ENCODE peak calls at places on chromosomes 1 and 21, in eight cellular contexts. One of them, this sample, is unnamed.

GRCh38 chr1:34872133-34872503 is 12.6 kb upstream of the SMIM12 start:
- DNase-seq in dermis microvascular lymphatic vessel endothelial cell: no peak
- DNase-seq in heart left ventricle: no peak
- DNase-seq in activated CD4-positive, alpha-beta T cell treated with anti-CD3 and anti-CD28 coated beads for 48 hours: no peak
- DNase-seq in substantia nigra: no peak
- DNase-seq in BE2C: no peak
- DNase-seq in neural crest cell: no peak
- DNase-seq in iPS-NIHi11: no peak
- DNase-seq in this sample: no peak

GRCh38 chr1:85375422-85375934 is 89.5 kb downstream of the DDAH1 start:
- DNase-seq in dermis microvascular lymphatic vessel endothelial cell: no peak
- DNase-seq in heart left ventricle: no peak
- DNase-seq in activated CD4-positive, alpha-beta T cell treated with anti-CD3 and anti-CD28 coated beads for 48 hours: no peak
- DNase-seq in substantia nigra: no peak
- DNase-seq in BE2C: no peak
- DNase-seq in neural crest cell: no peak
- DNase-seq in iPS-NIHi11: no peak
- DNase-seq in this sample: no peak

GRCh38 chr1:47554082-47554481 is 116.2 kb downstream of the FOXD2 start:
- DNase-seq in dermis microvascular lymphatic vessel endothelial cell: no peak
- DNase-seq in heart left ventricle: no peak
- DNase-seq in activated CD4-positive, alpha-beta T cell treated with anti-CD3 and anti-CD28 coated beads for 48 hours: no peak
- DNase-seq in substantia nigra: no peak
- DNase-seq in BE2C: no peak
- DNase-seq in neural crest cell: no peak
- DNase-seq in iPS-NIHi11: no peak
- DNase-seq in this sample: no peak

GRCh38 chr1:55215194-55216021 is at the start of gene USP24:
- DNase-seq in dermis microvascular lymphatic vessel endothelial cell: peak; percentile 73
- DNase-seq in heart left ventricle: peak; percentile 89
- DNase-seq in activated CD4-positive, alpha-beta T cell treated with anti-CD3 and anti-CD28 coated beads for 48 hours: peak; percentile 83
- DNase-seq in substantia nigra: peak; percentile 53
- DNase-seq in BE2C: peak; percentile 65
- DNase-seq in neural crest cell: peak; percentile 62
- DNase-seq in iPS-NIHi11: peak; percentile 93
- DNase-seq in this sample: peak; percentile 80

GRCh38 chr1:158180741-158181576 is at the start of gene CD1D:
- DNase-seq in dermis microvascular lymphatic vessel endothelial cell: no peak
- DNase-seq in heart left ventricle: peak; percentile 67
- DNase-seq in activated CD4-positive, alpha-beta T cell treated with anti-CD3 and anti-CD28 coated beads for 48 hours: peak; percentile 11
- DNase-seq in substantia nigra: no peak
- DNase-seq in BE2C: peak; percentile 18
- DNase-seq in neural crest cell: peak; percentile 18
- DNase-seq in iPS-NIHi11: peak; percentile 59
- DNase-seq in this sample: no peak

GRCh38 chr1:56286506-56286905 is 292.9 kb downstream of the PLPP3 start:
- DNase-seq in dermis microvascular lymphatic vessel endothelial cell: no peak
- DNase-seq in heart left ventricle: no peak
- DNase-seq in activated CD4-positive, alpha-beta T cell treated with anti-CD3 and anti-CD28 coated beads for 48 hours: no peak
- DNase-seq in substantia nigra: no peak
- DNase-seq in BE2C: no peak
- DNase-seq in neural crest cell: no peak
- DNase-seq in iPS-NIHi11: no peak
- DNase-seq in this sample: no peak

GRCh38 chr1:87265786-87266185 is 62.9 kb upstream of the LMO4 start:
- DNase-seq in dermis microvascular lymphatic vessel endothelial cell: no peak
- DNase-seq in heart left ventricle: no peak
- DNase-seq in activated CD4-positive, alpha-beta T cell treated with anti-CD3 and anti-CD28 coated beads for 48 hours: no peak
- DNase-seq in substantia nigra: no peak
- DNase-seq in BE2C: no peak
- DNase-seq in neural crest cell: no peak
- DNase-seq in iPS-NIHi11: no peak
- DNase-seq in this sample: no peak

GRCh38 chr21:46622226-46622625 is 13.2 kb upstream of the PRMT2 start:
- DNase-seq in dermis microvascular lymphatic vessel endothelial cell: no peak
- DNase-seq in heart left ventricle: peak; percentile 62
- DNase-seq in activated CD4-positive, alpha-beta T cell treated with anti-CD3 and anti-CD28 coated beads for 48 hours: no peak
- DNase-seq in substantia nigra: peak; percentile 74
- DNase-seq in BE2C: no peak
- DNase-seq in neural crest cell: peak; percentile 56
- DNase-seq in iPS-NIHi11: no peak
- DNase-seq in this sample: no peak

GRCh38 chr21:43603230-43603626 is 56.1 kb downstream of the HSF2BP start:
- DNase-seq in dermis microvascular lymphatic vessel endothelial cell: no peak
- DNase-seq in heart left ventricle: peak; percentile 39
- DNase-seq in activated CD4-positive, alpha-beta T cell treated with anti-CD3 and anti-CD28 coated beads for 48 hours: no peak
- DNase-seq in substantia nigra: no peak
- DNase-seq in BE2C: no peak
- DNase-seq in neural crest cell: no peak
- DNase-seq in iPS-NIHi11: no peak
- DNase-seq in this sample: no peak

GRCh38 chr1:63592536-63593302 is 492 bp upstream of the PGM1 start:
- DNase-seq in dermis microvascular lymphatic vessel endothelial cell: no peak
- DNase-seq in heart left ventricle: no peak
- DNase-seq in activated CD4-positive, alpha-beta T cell treated with anti-CD3 and anti-CD28 coated beads for 48 hours: peak; percentile 62
- DNase-seq in substantia nigra: no peak
- DNase-seq in BE2C: no peak
- DNase-seq in neural crest cell: no peak
- DNase-seq in iPS-NIHi11: no peak
- DNase-seq in this sample: no peak

GRCh38 chr1:245825128-245825901 is 670.5 kb downstream of the KIF26B start:
- DNase-seq in dermis microvascular lymphatic vessel endothelial cell: peak; percentile 40
- DNase-seq in heart left ventricle: peak; percentile 34
- DNase-seq in activated CD4-positive, alpha-beta T cell treated with anti-CD3 and anti-CD28 coated beads for 48 hours: no peak
- DNase-seq in substantia nigra: no peak
- DNase-seq in BE2C: no peak
- DNase-seq in neural crest cell: no peak
- DNase-seq in iPS-NIHi11: peak; percentile 27
- DNase-seq in this sample: no peak

GRCh38 chr1:119471566-119471965 is 35.4 kb upstream of the HSD3B1 start:
- DNase-seq in dermis microvascular lymphatic vessel endothelial cell: no peak
- DNase-seq in heart left ventricle: no peak
- DNase-seq in activated CD4-positive, alpha-beta T cell treated with anti-CD3 and anti-CD28 coated beads for 48 hours: no peak
- DNase-seq in substantia nigra: no peak
- DNase-seq in BE2C: no peak
- DNase-seq in neural crest cell: no peak
- DNase-seq in iPS-NIHi11: no peak
- DNase-seq in this sample: no peak

GRCh38 chr1:169624122-169624521 is 5.8 kb downstream of the SELP start:
- DNase-seq in dermis microvascular lymphatic vessel endothelial cell: peak; percentile 69
- DNase-seq in heart left ventricle: no peak
- DNase-seq in activated CD4-positive, alpha-beta T cell treated with anti-CD3 and anti-CD28 coated beads for 48 hours: no peak
- DNase-seq in substantia nigra: no peak
- DNase-seq in BE2C: no peak
- DNase-seq in neural crest cell: no peak
- DNase-seq in iPS-NIHi11: no peak
- DNase-seq in this sample: no peak

GRCh38 chr1:36172983-36173382 is 17.0 kb downstream of the MAP7D1 start:
- DNase-seq in dermis microvascular lymphatic vessel endothelial cell: peak; percentile 59
- DNase-seq in heart left ventricle: no peak
- DNase-seq in activated CD4-positive, alpha-beta T cell treated with anti-CD3 and anti-CD28 coated beads for 48 hours: no peak
- DNase-seq in substantia nigra: no peak
- DNase-seq in BE2C: no peak
- DNase-seq in neural crest cell: no peak
- DNase-seq in iPS-NIHi11: no peak
- DNase-seq in this sample: no peak

This sample was measured in LoVo.